ENCODE peak calls at places on chromosomes 4 and X, in five cellular contexts. R is epithelial cell of esophagus, L is colonic mucosa, V is fibroblast of lung, I is endothelial cell. M is an unnamed sample.

GRCh38 chrX:104309169-104309568 is 54.4 kb upstream of the ESX1 start:
- DNase-seq in R (no peak), L (no peak), V (no peak), I (no peak), M (no peak)

GRCh38 chr4:22500831-22501714 is 14.8 kb downstream of the ADGRA3 start:
- DNase-seq in R (peak; percentile 94), L (peak; percentile 72), V (no peak), I (no peak), M (peak; percentile 74)

GRCh38 chr4:183164963-183165362 is 65.9 kb downstream of the WWC2 start:
- DNase-seq in R (no peak), L (no peak), V (no peak), I (no peak), M (no peak)

GRCh38 chr4:173252024-173252935 is 81.9 kb downstream of the HMGB2 start:
- DNase-seq in R (peak; percentile 97), L (peak; percentile 34), V (peak; percentile 99), I (no peak), M (peak; percentile 95)

GRCh38 chrX:151151668-151152267 is 24.6 kb upstream of the GPR50 start:
- DNase-seq in R (peak; percentile 58), L (peak; percentile 26), V (peak; percentile 63), I (no peak), M (peak; percentile 17)

GRCh38 chrX:72280210-72280882 is 3.3 kb upstream of the RPS4X start:
- DNase-seq in R (peak; percentile 78), L (no peak), V (no peak), I (no peak), M (peak; percentile 69)

GRCh38 chr4:87069037-87069742 is 134.4 kb downstream of the AFF1 start:
- DNase-seq in R (no peak), L (no peak), V (no peak), I (no peak), M (no peak)

GRCh38 chr4:101337688-101338087 is 9.6 kb downstream of the PPP3CA start:
- DNase-seq in R (peak; percentile 66), L (no peak), V (peak; percentile 48), I (no peak), M (peak; percentile 73)

GRCh38 chrX:150854856-150855255 is 43.6 kb downstream of the CD99L2 start:
- DNase-seq in R (peak; percentile 19), L (no peak), V (no peak), I (no peak), M (no peak)

GRCh38 chr4:46123872-46124755 is at the start of gene GABRG1:
- DNase-seq in R (no peak), L (no peak), V (no peak), I (no peak), M (no peak)

GRCh38 chr4:133594246-133595207 is 445.4 kb downstream of the PCDH10 start:
- DNase-seq in R (peak; percentile 80), L (no peak), V (peak; percentile 75), I (no peak), M (peak; percentile 85)

GRCh38 chr4:159946983-159947645 is 844.2 kb downstream of the RAPGEF2 start:
- DNase-seq in R (peak; percentile 83), L (no peak), V (peak; percentile 50), I (no peak), M (peak; percentile 39)

GRCh38 chrX:147891886-147892285 is 19.8 kb upstream of the FMR1 start:
- DNase-seq in R (peak; percentile 36), L (no peak), V (no peak), I (no peak), M (peak; percentile 0)

GRCh38 chr4:183390374-183390773 is 54.1 kb upstream of the CDKN2AIP start:
- DNase-seq in R (peak; percentile 60), L (no peak), V (no peak), I (no peak), M (no peak)

GRCh38 chr4:84952004-84952403 is 14.5 kb downstream of the WDFY3 start:
- DNase-seq in R (peak; percentile 99), L (no peak), V (peak; percentile 35), I (no peak), M (peak; percentile 71)

GRCh38 chrX:45614853-45615252 is 414.2 kb upstream of the DIPK2B start:
- DNase-seq in R (peak; percentile 5), L (no peak), V (no peak), I (no peak), M (no peak)

GRCh38 chr4:156889616-156890594 is 81.7 kb downstream of the PDGFC start:
- DNase-seq in R (peak; percentile 75), L (no peak), V (peak; percentile 77), I (no peak), M (peak; percentile 57)

GRCh38 chr4:99665981-99666380 is 8.4 kb upstream of the C4orf54 start:
- DNase-seq in R (no peak), L (no peak), V (peak; percentile 11), I (no peak), M (no peak)

GRCh38 chrX:46574941-46575381 is 1.4 kb downstream of the CHST7 start:
- DNase-seq in R (peak; percentile 49), L (no peak), V (no peak), I (peak; percentile 5), M (no peak)

GRCh38 chr4:183130328-183131155 is 31.5 kb downstream of the WWC2 start:
- DNase-seq in R (peak; percentile 68), L (no peak), V (no peak), I (no peak), M (no peak)

GRCh38 chr4:102629686-102630085 is 128.5 kb downstream of the NFKB1 start:
- DNase-seq in R (no peak), L (no peak), V (no peak), I (no peak), M (no peak)

GRCh38 chrX:137401092-137401491 is 164.8 kb upstream of the ZIC3 start:
- DNase-seq in R (no peak), L (no peak), V (no peak), I (no peak), M (no peak)

GRCh38 chr4:140346136-140346535 is 27.3 kb upstream of the SCOC start:
- DNase-seq in R (no peak), L (no peak), V (no peak), I (no peak), M (no peak)

GRCh38 chr4:73523126-73523525 is 41.6 kb downstream of the AFM start:
- DNase-seq in R (peak; percentile 7), L (no peak), V (no peak), I (no peak), M (no peak)

GRCh38 chr4:1012031-1012739 is 759 bp downstream of the FGFRL1 start:
- DNase-seq in R (peak; percentile 34), L (peak; percentile 71), V (no peak), I (no peak), M (no peak)

GRCh38 chr4:173529505-173530325 is at the start of gene HAND2:
- DNase-seq in R (no peak), L (peak; percentile 63), V (peak; percentile 59), I (peak; percentile 51), M (peak; percentile 73)

GRCh38 chrX:140817943-140818342 is 108.4 kb downstream of the LINC00632 start:
- DNase-seq in R (peak; percentile 25), L (no peak), V (peak; percentile 43), I (peak; percentile 9), M (peak; percentile 5)

GRCh38 chr4:15002659-15003440 is 569 bp downstream of the CPEB2 start:
- DNase-seq in R (peak; percentile 88), L (peak; percentile 82), V (peak; percentile 89), I (peak; percentile 66), M (peak; percentile 76)

GRCh38 chrX:24398766-24399165 is 38.3 kb downstream of the SUPT20HL1 start:
- DNase-seq in R (peak; percentile 90), L (no peak), V (no peak), I (no peak), M (no peak)

DNA sequence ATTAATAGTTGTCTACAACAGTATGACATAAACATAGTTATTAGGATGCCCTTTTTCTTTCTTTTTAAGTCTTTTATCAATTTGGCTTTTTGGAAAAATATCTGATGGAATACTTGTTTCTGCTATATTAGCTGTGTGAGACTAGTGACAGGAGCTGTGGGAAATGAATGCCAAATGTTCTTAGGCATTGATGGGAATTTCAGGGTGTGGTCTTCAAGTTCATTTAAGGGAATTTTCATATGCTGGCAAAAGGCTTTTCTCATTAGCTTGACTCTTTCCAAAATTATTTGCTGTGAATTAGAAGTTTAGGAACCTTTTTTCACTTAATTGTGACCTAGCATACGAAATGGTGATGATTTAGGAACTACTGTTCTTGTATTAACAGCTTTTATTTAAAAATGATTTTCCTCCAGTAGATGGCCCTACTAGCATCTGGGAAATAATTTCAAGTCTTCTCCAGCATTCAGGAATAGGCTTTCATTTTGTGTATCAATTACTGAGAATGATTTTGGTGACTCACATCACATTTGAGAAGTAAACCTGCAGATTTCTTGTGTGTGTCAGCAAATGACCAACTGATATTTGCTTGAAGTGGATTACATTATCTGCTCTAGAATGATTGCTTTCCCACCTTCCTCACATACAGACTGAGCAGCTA is 70.9 kb downstream of the HTT start:
- DNase-seq in R (no peak), L (no peak), V (peak; percentile 60), I (no peak), M (peak; percentile 14)
- TF ChIP-seq CTCF in R (no peak), L (no peak), V (no peak), I (no peak), M (peak; percentile 58)

GRCh38 chrX:132488819-132489255 is at the start of gene MBNL3:
- DNase-seq in R (peak; percentile 51), L (peak; percentile 62), V (peak; percentile 67), I (peak; percentile 45), M (peak; percentile 10)

GRCh38 chrX:132493095-132493494 is 4.3 kb upstream of the MBNL3 start:
- DNase-seq in R (no peak), L (no peak), V (no peak), I (no peak), M (no peak)

GRCh38 chrX:132490086-132490419 is 1.2 kb upstream of the MBNL3 start:
- DNase-seq in R (no peak), L (no peak), V (no peak), I (no peak), M (no peak)

GRCh38 chrX:132489256-132490085 is 633 bp upstream of the MBNL3 start:
- DNase-seq in R (peak; percentile 54), L (peak; percentile 77), V (peak; percentile 62), I (peak; percentile 35), M (peak; percentile 10)

DNA sequence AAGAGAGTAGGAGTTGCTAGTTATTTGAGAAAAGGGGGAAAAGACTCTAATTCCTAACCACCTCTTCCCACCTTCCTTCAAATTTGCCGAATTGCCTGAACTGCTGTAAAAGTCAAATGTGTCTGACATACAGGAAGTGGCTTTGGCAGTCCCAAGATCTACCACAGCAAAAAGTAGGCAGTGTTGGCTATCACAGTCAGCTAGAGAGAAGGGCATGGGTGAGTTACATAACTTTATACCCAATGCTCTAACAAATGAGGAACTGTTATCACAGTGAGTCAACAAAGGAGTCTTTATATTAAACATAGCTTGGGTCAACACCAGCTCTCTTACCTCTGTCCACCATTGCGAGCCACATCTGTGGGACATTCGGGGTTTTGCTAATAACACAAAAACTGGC is 2.4 kb upstream of the MBNL3 start:
- DNase-seq in R (peak; percentile 62), L (peak; percentile 34), V (no peak), I (no peak), M (no peak)
- TF ChIP-seq CTCF in R (peak; percentile 40), L (no peak), V (no peak), I (no peak), M (no peak)

GRCh38 chr4:23775694-23776093 is 114.2 kb downstream of the PPARGC1A start:
- DNase-seq in R (peak; percentile 23), L (peak; percentile 37), V (no peak), I (no peak), M (no peak)
- TF ChIP-seq CTCF in R (peak; percentile 51), L (peak; percentile 13), V (no peak), I (no peak), M (no peak)

DNA sequence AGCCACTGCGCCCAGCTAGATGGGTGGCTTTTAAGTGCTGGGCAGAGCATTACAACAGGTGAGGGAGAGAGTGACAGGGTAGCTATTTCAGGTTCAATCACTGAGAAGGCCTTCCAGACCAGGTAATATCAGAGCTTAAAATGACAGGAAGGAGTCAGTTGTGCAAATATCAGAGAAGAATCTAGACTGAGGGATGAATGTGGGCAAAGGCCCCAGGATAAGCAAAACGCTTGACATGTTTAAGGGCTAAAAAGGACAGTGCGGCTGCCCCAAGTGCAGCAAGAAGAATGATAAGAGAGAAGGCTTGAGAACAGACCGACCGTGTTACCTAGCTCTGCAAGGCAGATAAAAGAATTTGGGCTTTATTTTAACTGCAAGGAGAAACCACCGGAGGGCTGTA is 18.6 kb downstream of the AADAT start:
- DNase-seq in R (no peak), L (no peak), V (no peak), I (no peak), M (no peak)
- TF ChIP-seq CTCF in R (no peak), L (no peak), V (no peak), I (no peak), M (no peak)

M was measured in HFFc6.